ENCODE peak calls at places on chromosomes 12 and 14, in eight cellular contexts. N is Calu3, E is H9, R is GDM1, M is SW 1271, Z is left cardiac atrium, H is astrocyte of the spinal cord, F is endothelial cell. L is an unnamed sample.

GRCh38 chr12:124588689-124589318 is 21.4 kb upstream of the NCOR2 start:
- DNase-seq in N (no peak), E (no peak), R (peak), M (no peak), Z (peak), H (peak), F (no peak), L (peak)

GRCh38 chr12:9868271-9868815 is 811 bp downstream of the CLEC2B start:
- DNase-seq in N (no peak), E (no peak), R (no peak), M (no peak), Z (no peak), H (no peak), F (no peak), L (peak)

GRCh38 chr14:89436274-89436656 is 19.2 kb upstream of the FOXN3 start:
- DNase-seq in N (no peak), E (no peak), R (no peak), M (no peak), Z (no peak), H (no peak), F (no peak), L (no peak)

GRCh38 chr12:30440826-30441602 is 254.7 kb downstream of the IPO8 start:
- DNase-seq in N (peak), E (peak), R (no peak), M (no peak), Z (peak), H (no peak), F (peak), L (peak)

GRCh38 chr14:34501004-34501580 is 38.4 kb downstream of the EAPP start:
- DNase-seq in N (no peak), E (no peak), R (no peak), M (no peak), Z (no peak), H (peak), F (no peak), L (no peak)

GRCh38 chr14:90567191-90567590 is 170.4 kb downstream of the CALM1 start:
- DNase-seq in N (no peak), E (no peak), R (no peak), M (no peak), Z (no peak), H (no peak), F (no peak), L (no peak)

GRCh38 chr14:100556936-100557505 is 30.2 kb downstream of the BEGAIN start:
- DNase-seq in N (no peak), E (no peak), R (no peak), M (no peak), Z (no peak), H (no peak), F (no peak), L (no peak)

GRCh38 chr12:120367252-120367923 is 1.6 kb downstream of the MSI1 start:
- DNase-seq in N (peak), E (peak), R (no peak), M (no peak), Z (no peak), H (no peak), F (peak), L (peak)

GRCh38 chr14:42731480-42731879 is 1124.8 kb downstream of the LRFN5 start:
- DNase-seq in N (no peak), E (no peak), R (no peak), M (no peak), Z (no peak), H (no peak), F (no peak), L (no peak)

GRCh38 chr14:95784137-95784536 is 70.2 kb upstream of the TCL1A start:
- DNase-seq in N (peak), E (no peak), R (no peak), M (no peak), Z (no peak), H (peak), F (peak), L (peak)

GRCh38 chr14:23040100-23040499 is 1.9 kb upstream of the PSMB11 start:
- DNase-seq in N (no peak), E (no peak), R (no peak), M (no peak), Z (no peak), H (no peak), F (no peak), L (no peak)

GRCh38 chr12:108804361-108804949 is 52.9 kb downstream of the SSH1 start:
- DNase-seq in N (no peak), E (no peak), R (no peak), M (no peak), Z (peak), H (peak), F (no peak), L (no peak)